ENCODE peak calls at places on chromosomes 5 and 9, in eight cellular contexts. One of them, this sample, is unnamed.

GRCh38 chr5:168282120-168282519 is 9.3 kb upstream of the WWC1 start:
- DNase-seq in spleen: no peak
- DNase-seq in iris pigment epithelial cell: peak
- DNase-seq in right atrium auricular region: no peak
- DNase-seq in K562: no peak
- DNase-seq in NCI-H1092: no peak
- DNase-seq in activated CD4-positive, alpha-beta T cell treated with anti-CD3 and anti-CD28 coated beads, Interleukin-2, amount 50 U/mL, for 1 hour: no peak
- DNase-seq in posterior vena cava: peak
- DNase-seq in this sample: no peak

GRCh38 chr5:89105171-89105695 is 222.2 kb upstream of the MEF2C start:
- DNase-seq in spleen: no peak
- DNase-seq in iris pigment epithelial cell: no peak
- DNase-seq in right atrium auricular region: no peak
- DNase-seq in K562: no peak
- DNase-seq in NCI-H1092: no peak
- DNase-seq in activated CD4-positive, alpha-beta T cell treated with anti-CD3 and anti-CD28 coated beads, Interleukin-2, amount 50 U/mL, for 1 hour: no peak
- DNase-seq in posterior vena cava: no peak
- DNase-seq in this sample: no peak

GRCh38 chr5:121919091-121919490 is 42.7 kb upstream of the SRFBP1 start:
- DNase-seq in spleen: no peak
- DNase-seq in iris pigment epithelial cell: no peak
- DNase-seq in right atrium auricular region: no peak
- DNase-seq in K562: no peak
- DNase-seq in NCI-H1092: no peak
- DNase-seq in activated CD4-positive, alpha-beta T cell treated with anti-CD3 and anti-CD28 coated beads, Interleukin-2, amount 50 U/mL, for 1 hour: no peak
- DNase-seq in posterior vena cava: no peak
- DNase-seq in this sample: no peak

GRCh38 chr9:10703139-10703538 is 90.3 kb upstream of the PTPRD start:
- DNase-seq in spleen: no peak
- DNase-seq in iris pigment epithelial cell: no peak
- DNase-seq in right atrium auricular region: no peak
- DNase-seq in K562: no peak
- DNase-seq in NCI-H1092: no peak
- DNase-seq in activated CD4-positive, alpha-beta T cell treated with anti-CD3 and anti-CD28 coated beads, Interleukin-2, amount 50 U/mL, for 1 hour: no peak
- DNase-seq in posterior vena cava: no peak
- DNase-seq in this sample: no peak

GRCh38 chr9:87290241-87290700 is 207.4 kb upstream of the DAPK1 start:
- DNase-seq in spleen: no peak
- DNase-seq in iris pigment epithelial cell: no peak
- DNase-seq in right atrium auricular region: no peak
- DNase-seq in K562: no peak
- DNase-seq in NCI-H1092: no peak
- DNase-seq in activated CD4-positive, alpha-beta T cell treated with anti-CD3 and anti-CD28 coated beads, Interleukin-2, amount 50 U/mL, for 1 hour: no peak
- DNase-seq in posterior vena cava: no peak
- DNase-seq in this sample: no peak

GRCh38 chr5:124889850-124890249 is 143.4 kb upstream of the ZNF608 start:
- DNase-seq in spleen: no peak
- DNase-seq in iris pigment epithelial cell: no peak
- DNase-seq in right atrium auricular region: no peak
- DNase-seq in K562: no peak
- DNase-seq in NCI-H1092: no peak
- DNase-seq in activated CD4-positive, alpha-beta T cell treated with anti-CD3 and anti-CD28 coated beads, Interleukin-2, amount 50 U/mL, for 1 hour: no peak
- DNase-seq in posterior vena cava: no peak
- DNase-seq in this sample: no peak

GRCh38 chr5:121408778-121409177 is 442.9 kb upstream of the FTMT start:
- DNase-seq in spleen: no peak
- DNase-seq in iris pigment epithelial cell: no peak
- DNase-seq in right atrium auricular region: no peak
- DNase-seq in K562: no peak
- DNase-seq in NCI-H1092: no peak
- DNase-seq in activated CD4-positive, alpha-beta T cell treated with anti-CD3 and anti-CD28 coated beads, Interleukin-2, amount 50 U/mL, for 1 hour: no peak
- DNase-seq in posterior vena cava: no peak
- DNase-seq in this sample: no peak

GRCh38 chr9:93141771-93142483 is 7.9 kb upstream of the NINJ1 start:
- DNase-seq in spleen: peak
- DNase-seq in iris pigment epithelial cell: no peak
- DNase-seq in right atrium auricular region: no peak
- DNase-seq in K562: no peak
- DNase-seq in NCI-H1092: no peak
- DNase-seq in activated CD4-positive, alpha-beta T cell treated with anti-CD3 and anti-CD28 coated beads, Interleukin-2, amount 50 U/mL, for 1 hour: no peak
- DNase-seq in posterior vena cava: no peak
- DNase-seq in this sample: no peak

GRCh38 chr5:132825165-132825823 is 5.2 kb downstream of the SHROOM1 start:
- DNase-seq in spleen: no peak
- DNase-seq in iris pigment epithelial cell: no peak
- DNase-seq in right atrium auricular region: peak
- DNase-seq in K562: no peak
- DNase-seq in NCI-H1092: no peak
- DNase-seq in activated CD4-positive, alpha-beta T cell treated with anti-CD3 and anti-CD28 coated beads, Interleukin-2, amount 50 U/mL, for 1 hour: no peak
- DNase-seq in posterior vena cava: no peak
- DNase-seq in this sample: no peak

GRCh38 chr5:149317281-149318048 is 27.8 kb upstream of the GRPEL2 start:
- DNase-seq in spleen: no peak
- DNase-seq in iris pigment epithelial cell: peak
- DNase-seq in right atrium auricular region: no peak
- DNase-seq in K562: peak
- DNase-seq in NCI-H1092: no peak
- DNase-seq in activated CD4-positive, alpha-beta T cell treated with anti-CD3 and anti-CD28 coated beads, Interleukin-2, amount 50 U/mL, for 1 hour: peak
- DNase-seq in posterior vena cava: no peak
- DNase-seq in this sample: peak

GRCh38 chr9:90835206-90835605 is 33.6 kb downstream of the SYK start:
- DNase-seq in spleen: no peak
- DNase-seq in iris pigment epithelial cell: no peak
- DNase-seq in right atrium auricular region: no peak
- DNase-seq in K562: no peak
- DNase-seq in NCI-H1092: peak
- DNase-seq in activated CD4-positive, alpha-beta T cell treated with anti-CD3 and anti-CD28 coated beads, Interleukin-2, amount 50 U/mL, for 1 hour: no peak
- DNase-seq in posterior vena cava: no peak
- DNase-seq in this sample: no peak

GRCh38 chr5:150153957-150154617 is 1.6 kb downstream of the PDGFRB start:
- DNase-seq in spleen: no peak
- DNase-seq in iris pigment epithelial cell: peak
- DNase-seq in right atrium auricular region: no peak
- DNase-seq in K562: no peak
- DNase-seq in NCI-H1092: no peak
- DNase-seq in activated CD4-positive, alpha-beta T cell treated with anti-CD3 and anti-CD28 coated beads, Interleukin-2, amount 50 U/mL, for 1 hour: no peak
- DNase-seq in posterior vena cava: no peak
- DNase-seq in this sample: no peak

GRCh38 chr9:128293091-128293490 is 17.0 kb downstream of the SWI5 start:
- DNase-seq in spleen: no peak
- DNase-seq in iris pigment epithelial cell: no peak
- DNase-seq in right atrium auricular region: no peak
- DNase-seq in K562: no peak
- DNase-seq in NCI-H1092: no peak
- DNase-seq in activated CD4-positive, alpha-beta T cell treated with anti-CD3 and anti-CD28 coated beads, Interleukin-2, amount 50 U/mL, for 1 hour: no peak
- DNase-seq in posterior vena cava: no peak
- DNase-seq in this sample: no peak

GRCh38 chr5:107826311-107827000 is 155.7 kb upstream of the EFNA5 start:
- DNase-seq in spleen: no peak
- DNase-seq in iris pigment epithelial cell: no peak
- DNase-seq in right atrium auricular region: no peak
- DNase-seq in K562: no peak
- DNase-seq in NCI-H1092: no peak
- DNase-seq in activated CD4-positive, alpha-beta T cell treated with anti-CD3 and anti-CD28 coated beads, Interleukin-2, amount 50 U/mL, for 1 hour: no peak
- DNase-seq in posterior vena cava: no peak
- DNase-seq in this sample: no peak

GRCh38 chr9:71830131-71830530 is 61.8 kb upstream of the CEMIP2 start:
- DNase-seq in spleen: no peak
- DNase-seq in iris pigment epithelial cell: no peak
- DNase-seq in right atrium auricular region: no peak
- DNase-seq in K562: no peak
- DNase-seq in NCI-H1092: no peak
- DNase-seq in activated CD4-positive, alpha-beta T cell treated with anti-CD3 and anti-CD28 coated beads, Interleukin-2, amount 50 U/mL, for 1 hour: no peak
- DNase-seq in posterior vena cava: no peak
- DNase-seq in this sample: no peak

GRCh38 chr5:160008877-160009590 is at the start of gene TTC1:
- DNase-seq in spleen: peak
- DNase-seq in iris pigment epithelial cell: peak
- DNase-seq in right atrium auricular region: peak
- DNase-seq in K562: peak
- DNase-seq in NCI-H1092: peak
- DNase-seq in activated CD4-positive, alpha-beta T cell treated with anti-CD3 and anti-CD28 coated beads, Interleukin-2, amount 50 U/mL, for 1 hour: peak
- DNase-seq in posterior vena cava: peak
- DNase-seq in this sample: peak

GRCh38 chr5:160064441-160064840 is 54.8 kb downstream of the PWWP2A start:
- DNase-seq in spleen: no peak
- DNase-seq in iris pigment epithelial cell: no peak
- DNase-seq in right atrium auricular region: no peak
- DNase-seq in K562: peak
- DNase-seq in NCI-H1092: no peak
- DNase-seq in activated CD4-positive, alpha-beta T cell treated with anti-CD3 and anti-CD28 coated beads, Interleukin-2, amount 50 U/mL, for 1 hour: no peak
- DNase-seq in posterior vena cava: no peak
- DNase-seq in this sample: no peak

GRCh38 chr5:81980160-81980559 is 8.3 kb downstream of the ATG10 start:
- DNase-seq in spleen: no peak
- DNase-seq in iris pigment epithelial cell: no peak
- DNase-seq in right atrium auricular region: no peak
- DNase-seq in K562: no peak
- DNase-seq in NCI-H1092: no peak
- DNase-seq in activated CD4-positive, alpha-beta T cell treated with anti-CD3 and anti-CD28 coated beads, Interleukin-2, amount 50 U/mL, for 1 hour: no peak
- DNase-seq in posterior vena cava: no peak
- DNase-seq in this sample: no peak

This sample was measured in NCI-H1694.